ENCODE peak calls at places on chromosomes 13 and 19, in seven cellular contexts. One of them, this sample, is unnamed.

GRCh38 chr19:46984077-46985010 is 35.3 kb upstream of the NPAS1 start:
- DNase-seq in PC-3: peak; percentile 38
- DNase-seq in tibial nerve: no peak
- DNase-seq in heart right ventricle: no peak
- DNase-seq in BE2C: peak; percentile 48
- DNase-seq in mucosa of descending colon: peak; percentile 45
- DNase-seq in uterus: peak; percentile 34
- DNase-seq in this sample: no peak

GRCh38 chr13:27770809-27771208 is 21.5 kb upstream of the GSX1 start:
- DNase-seq in PC-3: peak; percentile 56
- DNase-seq in mucosa of descending colon: no peak
- DNase-seq in heart right ventricle: no peak
- DNase-seq in BE2C: no peak
- DNase-seq in uterus: no peak
- DNase-seq in tibial nerve: no peak
- DNase-seq in this sample: no peak

GRCh38 chr19:49196527-49197240 is 39.1 kb downstream of the TRPM4 start:
- DNase-seq in mucosa of descending colon: peak; percentile 74
- DNase-seq in heart right ventricle: peak; percentile 45
- DNase-seq in BE2C: peak; percentile 64
- DNase-seq in tibial nerve: no peak
- DNase-seq in PC-3: no peak
- DNase-seq in uterus: peak; percentile 53
- DNase-seq in this sample: no peak

GRCh38 chr13:27283906-27284523 is 13.4 kb downstream of the RASL11A start:
- DNase-seq in heart right ventricle: no peak
- DNase-seq in PC-3: peak; percentile 59
- DNase-seq in mucosa of descending colon: no peak
- DNase-seq in BE2C: no peak
- DNase-seq in tibial nerve: no peak
- DNase-seq in uterus: no peak
- DNase-seq in this sample: no peak

GRCh38 chr13:44768233-44768632 is 192.1 kb upstream of the TSC22D1 start:
- DNase-seq in uterus: no peak
- DNase-seq in tibial nerve: no peak
- DNase-seq in BE2C: no peak
- DNase-seq in PC-3: no peak
- DNase-seq in mucosa of descending colon: no peak
- DNase-seq in heart right ventricle: no peak
- DNase-seq in this sample: no peak

GRCh38 chr13:74111399-74111798 is 22.8 kb downstream of the KLF12 start:
- DNase-seq in BE2C: no peak
- DNase-seq in mucosa of descending colon: no peak
- DNase-seq in PC-3: no peak
- DNase-seq in tibial nerve: no peak
- DNase-seq in uterus: no peak
- DNase-seq in heart right ventricle: no peak
- DNase-seq in this sample: no peak

GRCh38 chr13:106028916-106029315 is 506.5 kb downstream of the EFNB2 start:
- DNase-seq in uterus: no peak
- DNase-seq in PC-3: no peak
- DNase-seq in heart right ventricle: no peak
- DNase-seq in BE2C: no peak
- DNase-seq in tibial nerve: no peak
- DNase-seq in mucosa of descending colon: no peak
- DNase-seq in this sample: peak; percentile 20

GRCh38 chr19:21202865-21203494 is 61.1 kb downstream of the ZNF431 start:
- DNase-seq in BE2C: peak; percentile 12
- DNase-seq in heart right ventricle: peak; percentile 24
- DNase-seq in tibial nerve: no peak
- DNase-seq in uterus: no peak
- DNase-seq in PC-3: peak; percentile 11
- DNase-seq in mucosa of descending colon: no peak
- DNase-seq in this sample: no peak

GRCh38 chr19:13502231-13502630 is 4.0 kb downstream of the CACNA1A start:
- DNase-seq in heart right ventricle: no peak
- DNase-seq in PC-3: no peak
- DNase-seq in tibial nerve: no peak
- DNase-seq in mucosa of descending colon: no peak
- DNase-seq in uterus: no peak
- DNase-seq in BE2C: no peak
- DNase-seq in this sample: no peak

GRCh38 chr13:52104624-52105023 is 24.2 kb downstream of the NEK5 start:
- DNase-seq in mucosa of descending colon: no peak
- DNase-seq in heart right ventricle: no peak
- DNase-seq in PC-3: no peak
- DNase-seq in tibial nerve: no peak
- DNase-seq in uterus: no peak
- DNase-seq in BE2C: no peak
- DNase-seq in this sample: no peak

GRCh38 chr13:76231522-76232167 is 595.5 kb downstream of the LMO7 start:
- DNase-seq in uterus: no peak
- DNase-seq in heart right ventricle: no peak
- DNase-seq in PC-3: peak; percentile 41
- DNase-seq in tibial nerve: no peak
- DNase-seq in BE2C: no peak
- DNase-seq in mucosa of descending colon: no peak
- DNase-seq in this sample: no peak

GRCh38 chr13:61255035-61255796 is 160.4 kb downstream of the PCDH20 start:
- DNase-seq in uterus: no peak
- DNase-seq in PC-3: peak; percentile 40
- DNase-seq in mucosa of descending colon: no peak
- DNase-seq in BE2C: peak; percentile 43
- DNase-seq in heart right ventricle: no peak
- DNase-seq in tibial nerve: no peak
- DNase-seq in this sample: no peak

GRCh38 chr19:47848871-47849473 is 10.1 kb upstream of the TPRX2 start:
- DNase-seq in heart right ventricle: no peak
- DNase-seq in BE2C: no peak
- DNase-seq in uterus: no peak
- DNase-seq in PC-3: no peak
- DNase-seq in mucosa of descending colon: no peak
- DNase-seq in tibial nerve: no peak
- DNase-seq in this sample: no peak

GRCh38 chr13:45341799-45342584 is 1.0 kb upstream of the TPT1 start:
- DNase-seq in mucosa of descending colon: peak; percentile 61
- DNase-seq in tibial nerve: peak; percentile 29
- DNase-seq in heart right ventricle: no peak
- DNase-seq in uterus: peak; percentile 47
- DNase-seq in PC-3: peak; percentile 28
- DNase-seq in BE2C: peak; percentile 52
- DNase-seq in this sample: no peak

GRCh38 chr13:23980160-23980551 is 82.9 kb upstream of the C1QTNF9B start:
- DNase-seq in tibial nerve: peak; percentile 59
- DNase-seq in mucosa of descending colon: peak; percentile 86
- DNase-seq in PC-3: peak; percentile 63
- DNase-seq in BE2C: peak; percentile 75
- DNase-seq in heart right ventricle: peak; percentile 88
- DNase-seq in uterus: peak; percentile 91
- DNase-seq in this sample: peak; percentile 59

GRCh38 chr13:94061316-94061715 is 418.2 kb downstream of the DCT start:
- DNase-seq in heart right ventricle: no peak
- DNase-seq in uterus: no peak
- DNase-seq in tibial nerve: no peak
- DNase-seq in PC-3: no peak
- DNase-seq in BE2C: peak; percentile 13
- DNase-seq in mucosa of descending colon: no peak
- DNase-seq in this sample: no peak

GRCh38 chr19:5131866-5132561 is 163.1 kb downstream of the KDM4B start:
- DNase-seq in mucosa of descending colon: no peak
- DNase-seq in tibial nerve: no peak
- DNase-seq in uterus: no peak
- DNase-seq in heart right ventricle: no peak
- DNase-seq in PC-3: peak; percentile 76
- DNase-seq in BE2C: no peak
- DNase-seq in this sample: no peak

GRCh38 chr13:45662122-45662521 is 40.0 kb upstream of the CBY2 start:
- DNase-seq in PC-3: no peak
- DNase-seq in uterus: no peak
- DNase-seq in mucosa of descending colon: no peak
- DNase-seq in BE2C: no peak
- DNase-seq in heart right ventricle: no peak
- DNase-seq in tibial nerve: no peak
- DNase-seq in this sample: no peak

GRCh38 chr19:2041436-2041685 is 9.7 kb downstream of the MKNK2 start:
- DNase-seq in BE2C: no peak
- DNase-seq in mucosa of descending colon: peak; percentile 58
- DNase-seq in PC-3: no peak
- DNase-seq in uterus: no peak
- DNase-seq in tibial nerve: no peak
- DNase-seq in heart right ventricle: peak; percentile 23
- DNase-seq in this sample: no peak
- H3K4me3 ChIP-seq in BE2C: peak overlapping the region; percentile 56
- H3K4me3 ChIP-seq in mucosa of descending colon: no peak overlapping the region
- H3K4me3 ChIP-seq in PC-3: no peak overlapping the region
- H3K4me3 ChIP-seq in uterus: no peak overlapping the region
- H3K4me3 ChIP-seq in tibial nerve: no peak overlapping the region
- H3K4me3 ChIP-seq in heart right ventricle: peak overlapping the region; percentile 45
- H3K4me3 ChIP-seq in this sample: no peak overlapping the region

GRCh38 chr13:26075498-26075897 is 23.7 kb upstream of the SHISA2 start:
- DNase-seq in heart right ventricle: no peak
- DNase-seq in tibial nerve: no peak
- DNase-seq in mucosa of descending colon: no peak
- DNase-seq in uterus: no peak
- DNase-seq in BE2C: no peak
- DNase-seq in PC-3: peak; percentile 16
- DNase-seq in this sample: no peak
- TF ChIP-seq CTCF in heart right ventricle: no peak
- TF ChIP-seq CTCF in tibial nerve: no peak
- TF ChIP-seq CTCF in mucosa of descending colon: no peak
- TF ChIP-seq CTCF in uterus: no peak
- TF ChIP-seq CTCF in BE2C: no peak
- TF ChIP-seq CTCF in PC-3: no peak
- TF ChIP-seq CTCF in this sample: no peak

GRCh38 chr19:41575998-41576397 is at the start of gene CEACAM21:
- DNase-seq in mucosa of descending colon: peak; percentile 73
- DNase-seq in BE2C: no peak
- DNase-seq in PC-3: no peak
- DNase-seq in heart right ventricle: peak; percentile 53
- DNase-seq in tibial nerve: no peak
- DNase-seq in uterus: no peak
- DNase-seq in this sample: no peak
- H3K4me3 ChIP-seq in mucosa of descending colon: no peak within 1 kb of the TSS
- H3K4me3 ChIP-seq in BE2C: no peak within 1 kb of the TSS
- H3K4me3 ChIP-seq in PC-3: no peak within 1 kb of the TSS
- H3K4me3 ChIP-seq in heart right ventricle: no peak within 1 kb of the TSS
- H3K4me3 ChIP-seq in tibial nerve: no peak within 1 kb of the TSS
- H3K4me3 ChIP-seq in uterus: no peak within 1 kb of the TSS
- H3K4me3 ChIP-seq in this sample: no peak within 1 kb of the TSS

GRCh38 chr13:102726430-102726829 is 31.6 kb upstream of the METTL21C start:
- DNase-seq in PC-3: peak; percentile 47
- DNase-seq in tibial nerve: no peak
- DNase-seq in BE2C: no peak
- DNase-seq in mucosa of descending colon: no peak
- DNase-seq in heart right ventricle: no peak
- DNase-seq in uterus: no peak
- DNase-seq in this sample: no peak
- TF ChIP-seq CTCF in PC-3: peak; percentile 38
- TF ChIP-seq CTCF in tibial nerve: no peak
- TF ChIP-seq CTCF in BE2C: peak; percentile 21
- TF ChIP-seq CTCF in mucosa of descending colon: no peak
- TF ChIP-seq CTCF in heart right ventricle: no peak
- TF ChIP-seq CTCF in uterus: no peak
- TF ChIP-seq CTCF in this sample: no peak

DNA sequence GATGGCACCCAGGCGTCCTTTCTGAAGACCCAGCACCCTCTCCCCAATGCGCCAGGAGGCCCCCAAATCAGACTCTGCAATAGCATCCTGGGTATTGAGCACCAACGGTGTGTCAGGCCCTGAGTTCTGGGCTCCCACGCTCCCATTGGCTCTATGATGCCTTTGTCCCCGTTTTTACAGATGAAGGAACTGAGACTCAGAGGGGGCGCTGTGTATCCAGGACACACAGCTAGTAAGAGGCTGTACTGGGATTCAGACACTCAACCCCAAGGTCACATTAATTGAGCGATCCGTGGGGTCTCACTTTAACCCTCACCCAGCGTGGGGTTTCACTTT is 42.5 kb downstream of the CYP4F22 start:
- DNase-seq in uterus: no peak
- DNase-seq in mucosa of descending colon: no peak
- DNase-seq in BE2C: no peak
- DNase-seq in heart right ventricle: no peak
- DNase-seq in PC-3: no peak
- DNase-seq in tibial nerve: no peak
- DNase-seq in this sample: no peak
- H3K4me3 ChIP-seq in uterus: no peak overlapping the region
- H3K4me3 ChIP-seq in mucosa of descending colon: no peak overlapping the region
- H3K4me3 ChIP-seq in BE2C: peak overlapping the region; percentile 32
- H3K4me3 ChIP-seq in heart right ventricle: peak overlapping the region; percentile 44
- H3K4me3 ChIP-seq in PC-3: peak overlapping the region; percentile 74
- H3K4me3 ChIP-seq in tibial nerve: no peak overlapping the region
- H3K4me3 ChIP-seq in this sample: no peak overlapping the region

GRCh38 chr19:2171349-2172145 is 7.8 kb downstream of the DOT1L start:
- DNase-seq in PC-3: no peak
- DNase-seq in tibial nerve: no peak
- DNase-seq in mucosa of descending colon: peak; percentile 80
- DNase-seq in uterus: no peak
- DNase-seq in BE2C: peak; percentile 83
- DNase-seq in heart right ventricle: peak; percentile 58
- DNase-seq in this sample: no peak
- TF ChIP-seq CTCF in PC-3: peak; percentile 20
- TF ChIP-seq CTCF in tibial nerve: no peak
- TF ChIP-seq CTCF in mucosa of descending colon: no peak
- TF ChIP-seq CTCF in uterus: no peak
- TF ChIP-seq CTCF in BE2C: peak; percentile 43
- TF ChIP-seq CTCF in heart right ventricle: peak; percentile 45
- TF ChIP-seq CTCF in this sample: no peak

GRCh38 chr19:36152886-36153525 is 759 bp upstream of the COX7A1 start:
- DNase-seq in heart right ventricle: no peak
- DNase-seq in tibial nerve: no peak
- DNase-seq in PC-3: no peak
- DNase-seq in mucosa of descending colon: no peak
- DNase-seq in BE2C: no peak
- DNase-seq in uterus: no peak
- DNase-seq in this sample: no peak
- H3K4me3 ChIP-seq in heart right ventricle: peak overlapping the region; percentile 94
- H3K4me3 ChIP-seq in tibial nerve: peak overlapping the region; percentile 51
- H3K4me3 ChIP-seq in PC-3: no peak overlapping the region
- H3K4me3 ChIP-seq in mucosa of descending colon: no peak overlapping the region
- H3K4me3 ChIP-seq in BE2C: no peak overlapping the region
- H3K4me3 ChIP-seq in uterus: peak overlapping the region; percentile 50
- H3K4me3 ChIP-seq in this sample: no peak overlapping the region

DNA sequence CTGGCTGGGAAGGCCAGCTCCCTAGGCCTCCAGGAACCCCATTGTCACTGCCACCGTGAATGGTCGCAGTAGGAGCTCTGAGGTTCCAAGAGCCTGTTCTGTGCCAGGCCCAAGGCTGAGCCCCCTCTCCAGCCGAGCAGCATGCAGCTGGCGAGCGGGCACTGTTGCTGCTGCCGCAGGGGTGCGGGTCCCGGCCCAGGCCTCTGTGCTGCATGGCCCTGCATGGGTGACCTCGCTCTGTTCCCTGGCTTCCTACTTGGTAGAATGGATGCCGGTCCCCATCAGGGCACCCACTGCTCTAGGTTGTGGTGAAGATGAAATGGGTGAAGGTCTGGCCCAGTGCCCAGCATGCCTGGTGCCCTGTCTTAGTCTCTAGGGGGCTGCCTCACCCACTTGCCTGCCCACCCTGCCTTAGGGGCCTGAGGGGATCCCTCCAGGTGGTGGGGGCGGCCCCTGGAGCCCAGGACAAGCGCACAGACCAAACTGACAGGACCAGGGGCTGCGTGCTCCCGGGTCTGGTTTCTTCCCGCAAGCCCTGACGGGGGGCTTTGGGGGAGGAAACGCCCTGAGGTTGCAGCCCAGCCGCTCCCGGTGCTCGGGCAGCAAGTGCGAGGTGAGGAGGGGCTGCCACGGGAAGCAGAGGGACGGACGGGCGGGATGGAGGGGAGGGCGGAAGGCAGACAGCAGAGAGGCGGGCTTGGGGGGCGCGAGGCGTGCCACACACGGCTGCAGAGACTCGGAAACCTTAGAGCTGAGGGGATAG is 8.7 kb upstream of the UQCR11 start:
- DNase-seq in BE2C: no peak
- DNase-seq in uterus: no peak
- DNase-seq in PC-3: no peak
- DNase-seq in mucosa of descending colon: no peak
- DNase-seq in heart right ventricle: no peak
- DNase-seq in tibial nerve: no peak
- DNase-seq in this sample: no peak
- TF ChIP-seq CTCF in BE2C: no peak
- TF ChIP-seq CTCF in uterus: no peak
- TF ChIP-seq CTCF in PC-3: no peak
- TF ChIP-seq CTCF in mucosa of descending colon: no peak
- TF ChIP-seq CTCF in heart right ventricle: no peak
- TF ChIP-seq CTCF in tibial nerve: no peak
- TF ChIP-seq CTCF in this sample: no peak

This sample was measured in astrocyte of the cerebellum.